ENCODE peak calls at places on chromosomes 3 and 15, in nine cellular contexts. One of them, this sample, is unnamed.

GRCh38 chr3:101629219-101629618 is 47.7 kb downstream of the ZBTB11 start:
- DNase-seq in stimulated activated CD4-positive, alpha-beta T cell treated with anti-CD3 and anti-CD28 coated beads, TNF-alpha, amount 100 ng/mL, for 24 hours: no peak
- DNase-seq in foreskin fibroblast: no peak
- DNase-seq in WTC11: no peak
- DNase-seq in Kasumi-1: no peak
- DNase-seq in prostate gland: no peak
- DNase-seq in ovary: no peak
- DNase-seq in progenitor cell of endocrine pancreas: no peak
- DNase-seq in neural crest cell: no peak
- DNase-seq in this sample: no peak

GRCh38 chr3:191376742-191377141 is 46.4 kb upstream of the UTS2B start:
- DNase-seq in neural crest cell: no peak
- DNase-seq in WTC11: no peak
- DNase-seq in ovary: no peak
- DNase-seq in prostate gland: no peak
- DNase-seq in foreskin fibroblast: peak
- DNase-seq in progenitor cell of endocrine pancreas: no peak
- DNase-seq in Kasumi-1: no peak
- DNase-seq in stimulated activated CD4-positive, alpha-beta T cell treated with anti-CD3 and anti-CD28 coated beads, TNF-alpha, amount 100 ng/mL, for 24 hours: no peak
- DNase-seq in this sample: no peak

GRCh38 chr15:96349034-96349932 is 18.8 kb downstream of the NR2F2 start:
- DNase-seq in prostate gland: no peak
- DNase-seq in foreskin fibroblast: no peak
- DNase-seq in Kasumi-1: no peak
- DNase-seq in progenitor cell of endocrine pancreas: no peak
- DNase-seq in ovary: no peak
- DNase-seq in stimulated activated CD4-positive, alpha-beta T cell treated with anti-CD3 and anti-CD28 coated beads, TNF-alpha, amount 100 ng/mL, for 24 hours: no peak
- DNase-seq in WTC11: no peak
- DNase-seq in neural crest cell: no peak
- DNase-seq in this sample: no peak

GRCh38 chr15:85690546-85691226 is 104.0 kb downstream of the KLHL25 start:
- DNase-seq in neural crest cell: no peak
- DNase-seq in foreskin fibroblast: no peak
- DNase-seq in ovary: no peak
- DNase-seq in WTC11: no peak
- DNase-seq in Kasumi-1: peak
- DNase-seq in prostate gland: no peak
- DNase-seq in progenitor cell of endocrine pancreas: no peak
- DNase-seq in stimulated activated CD4-positive, alpha-beta T cell treated with anti-CD3 and anti-CD28 coated beads, TNF-alpha, amount 100 ng/mL, for 24 hours: no peak
- DNase-seq in this sample: no peak

GRCh38 chr3:53230789-53231188 is 25.0 kb downstream of the TKT start:
- DNase-seq in neural crest cell: no peak
- DNase-seq in progenitor cell of endocrine pancreas: no peak
- DNase-seq in ovary: no peak
- DNase-seq in prostate gland: no peak
- DNase-seq in Kasumi-1: no peak
- DNase-seq in foreskin fibroblast: no peak
- DNase-seq in WTC11: no peak
- DNase-seq in stimulated activated CD4-positive, alpha-beta T cell treated with anti-CD3 and anti-CD28 coated beads, TNF-alpha, amount 100 ng/mL, for 24 hours: no peak
- DNase-seq in this sample: no peak

GRCh38 chr15:91534235-91534634 is 319.3 kb upstream of the SLCO3A1 start:
- DNase-seq in ovary: no peak
- DNase-seq in stimulated activated CD4-positive, alpha-beta T cell treated with anti-CD3 and anti-CD28 coated beads, TNF-alpha, amount 100 ng/mL, for 24 hours: no peak
- DNase-seq in foreskin fibroblast: no peak
- DNase-seq in progenitor cell of endocrine pancreas: no peak
- DNase-seq in prostate gland: no peak
- DNase-seq in WTC11: no peak
- DNase-seq in neural crest cell: no peak
- DNase-seq in Kasumi-1: no peak
- DNase-seq in this sample: no peak

GRCh38 chr3:7879572-7879971 is 622.1 kb upstream of the LMCD1 start:
- DNase-seq in neural crest cell: no peak
- DNase-seq in stimulated activated CD4-positive, alpha-beta T cell treated with anti-CD3 and anti-CD28 coated beads, TNF-alpha, amount 100 ng/mL, for 24 hours: no peak
- DNase-seq in prostate gland: no peak
- DNase-seq in ovary: no peak
- DNase-seq in foreskin fibroblast: no peak
- DNase-seq in WTC11: no peak
- DNase-seq in progenitor cell of endocrine pancreas: no peak
- DNase-seq in Kasumi-1: no peak
- DNase-seq in this sample: no peak

GRCh38 chr15:67755936-67756335 is 69.4 kb upstream of the SKOR1 start:
- DNase-seq in neural crest cell: no peak
- DNase-seq in WTC11: no peak
- DNase-seq in ovary: no peak
- DNase-seq in Kasumi-1: no peak
- DNase-seq in stimulated activated CD4-positive, alpha-beta T cell treated with anti-CD3 and anti-CD28 coated beads, TNF-alpha, amount 100 ng/mL, for 24 hours: no peak
- DNase-seq in foreskin fibroblast: no peak
- DNase-seq in prostate gland: no peak
- DNase-seq in progenitor cell of endocrine pancreas: no peak
- DNase-seq in this sample: no peak

GRCh38 chr3:46725663-46726314 is 8.1 kb upstream of the PRSS50 start:
- DNase-seq in ovary: no peak
- DNase-seq in WTC11: no peak
- DNase-seq in neural crest cell: no peak
- DNase-seq in foreskin fibroblast: peak
- DNase-seq in prostate gland: no peak
- DNase-seq in Kasumi-1: no peak
- DNase-seq in progenitor cell of endocrine pancreas: no peak
- DNase-seq in stimulated activated CD4-positive, alpha-beta T cell treated with anti-CD3 and anti-CD28 coated beads, TNF-alpha, amount 100 ng/mL, for 24 hours: no peak
- DNase-seq in this sample: peak

GRCh38 chr3:10248984-10249748 is 907 bp downstream of the TATDN2 start:
- DNase-seq in prostate gland: peak
- DNase-seq in stimulated activated CD4-positive, alpha-beta T cell treated with anti-CD3 and anti-CD28 coated beads, TNF-alpha, amount 100 ng/mL, for 24 hours: peak
- DNase-seq in neural crest cell: peak
- DNase-seq in WTC11: peak
- DNase-seq in foreskin fibroblast: peak
- DNase-seq in progenitor cell of endocrine pancreas: no peak
- DNase-seq in Kasumi-1: peak
- DNase-seq in ovary: peak
- DNase-seq in this sample: no peak

GRCh38 chr3:123751478-123751877 is 132.7 kb downstream of the MYLK start:
- DNase-seq in progenitor cell of endocrine pancreas: no peak
- DNase-seq in stimulated activated CD4-positive, alpha-beta T cell treated with anti-CD3 and anti-CD28 coated beads, TNF-alpha, amount 100 ng/mL, for 24 hours: no peak
- DNase-seq in Kasumi-1: no peak
- DNase-seq in prostate gland: no peak
- DNase-seq in WTC11: no peak
- DNase-seq in foreskin fibroblast: no peak
- DNase-seq in ovary: no peak
- DNase-seq in neural crest cell: no peak
- DNase-seq in this sample: no peak

GRCh38 chr15:96409231-96410138 is 79.0 kb downstream of the NR2F2 start:
- DNase-seq in Kasumi-1: no peak
- DNase-seq in ovary: no peak
- DNase-seq in stimulated activated CD4-positive, alpha-beta T cell treated with anti-CD3 and anti-CD28 coated beads, TNF-alpha, amount 100 ng/mL, for 24 hours: no peak
- DNase-seq in progenitor cell of endocrine pancreas: no peak
- DNase-seq in prostate gland: no peak
- DNase-seq in foreskin fibroblast: peak
- DNase-seq in neural crest cell: no peak
- DNase-seq in WTC11: peak
- DNase-seq in this sample: no peak

GRCh38 chr3:183537295-183537730 is 18.2 kb downstream of the KLHL6 start:
- DNase-seq in prostate gland: no peak
- DNase-seq in Kasumi-1: peak
- DNase-seq in foreskin fibroblast: peak
- DNase-seq in neural crest cell: no peak
- DNase-seq in ovary: no peak
- DNase-seq in WTC11: no peak
- DNase-seq in stimulated activated CD4-positive, alpha-beta T cell treated with anti-CD3 and anti-CD28 coated beads, TNF-alpha, amount 100 ng/mL, for 24 hours: no peak
- DNase-seq in progenitor cell of endocrine pancreas: no peak
- DNase-seq in this sample: no peak

GRCh38 chr3:38834110-38834509 is 18.1 kb upstream of the SCN10A start:
- DNase-seq in ovary: peak
- DNase-seq in WTC11: peak
- DNase-seq in Kasumi-1: peak
- DNase-seq in progenitor cell of endocrine pancreas: no peak
- DNase-seq in neural crest cell: peak
- DNase-seq in stimulated activated CD4-positive, alpha-beta T cell treated with anti-CD3 and anti-CD28 coated beads, TNF-alpha, amount 100 ng/mL, for 24 hours: peak
- DNase-seq in prostate gland: peak
- DNase-seq in foreskin fibroblast: peak
- DNase-seq in this sample: no peak

GRCh38 chr3:32276279-32276841 is 37.9 kb downstream of the CMTM8 start:
- DNase-seq in progenitor cell of endocrine pancreas: no peak
- DNase-seq in foreskin fibroblast: peak
- DNase-seq in prostate gland: peak
- DNase-seq in ovary: no peak
- DNase-seq in stimulated activated CD4-positive, alpha-beta T cell treated with anti-CD3 and anti-CD28 coated beads, TNF-alpha, amount 100 ng/mL, for 24 hours: no peak
- DNase-seq in Kasumi-1: peak
- DNase-seq in WTC11: no peak
- DNase-seq in neural crest cell: no peak
- DNase-seq in this sample: no peak

GRCh38 chr3:124878561-124879394 is 8.4 kb downstream of the ITGB5 start:
- DNase-seq in Kasumi-1: peak
- DNase-seq in prostate gland: peak
- DNase-seq in foreskin fibroblast: peak
- DNase-seq in progenitor cell of endocrine pancreas: no peak
- DNase-seq in ovary: no peak
- DNase-seq in WTC11: no peak
- DNase-seq in stimulated activated CD4-positive, alpha-beta T cell treated with anti-CD3 and anti-CD28 coated beads, TNF-alpha, amount 100 ng/mL, for 24 hours: no peak
- DNase-seq in neural crest cell: no peak
- DNase-seq in this sample: no peak

GRCh38 chr15:63288778-63289378 is 11.5 kb downstream of the APH1B start:
- DNase-seq in WTC11: no peak
- DNase-seq in ovary: no peak
- DNase-seq in Kasumi-1: peak
- DNase-seq in neural crest cell: no peak
- DNase-seq in foreskin fibroblast: peak
- DNase-seq in progenitor cell of endocrine pancreas: no peak
- DNase-seq in prostate gland: no peak
- DNase-seq in stimulated activated CD4-positive, alpha-beta T cell treated with anti-CD3 and anti-CD28 coated beads, TNF-alpha, amount 100 ng/mL, for 24 hours: no peak
- DNase-seq in this sample: peak

GRCh38 chr3:49616491-49616941 is 57.6 kb upstream of the APEH start:
- DNase-seq in progenitor cell of endocrine pancreas: no peak
- DNase-seq in foreskin fibroblast: peak
- DNase-seq in prostate gland: no peak
- DNase-seq in WTC11: peak
- DNase-seq in Kasumi-1: no peak
- DNase-seq in neural crest cell: no peak
- DNase-seq in stimulated activated CD4-positive, alpha-beta T cell treated with anti-CD3 and anti-CD28 coated beads, TNF-alpha, amount 100 ng/mL, for 24 hours: no peak
- DNase-seq in ovary: no peak
- DNase-seq in this sample: no peak